ENCODE peak calls at places on chromosomes 3 and 15, in seven cellular contexts. M is A673, R is thoracic aorta, Q is progenitor cell of endocrine pancreas, Y is fibroblast of lung, I is neural crest cell, L is ovary. X is an unnamed sample.

GRCh38 chr3:119469378-119470189 is 821 bp downstream of the POGLUT1 start:
- DNase-seq in L (no peak), R (no peak), I (no peak), M (peak), Q (no peak), Y (peak), X (no peak)

GRCh38 chr15:88066758-88067157 is 189.8 kb downstream of the NTRK3 start:
- DNase-seq in Q (no peak), M (no peak), Y (no peak), I (no peak), R (no peak), L (no peak), X (no peak)

GRCh38 chr3:148227534-148227933 is 470.2 kb upstream of the AGTR1 start:
- DNase-seq in L (no peak), Q (no peak), I (no peak), Y (peak), R (no peak), M (no peak), X (no peak)

GRCh38 chr3:196208942-196209695 is 2.1 kb downstream of the ZDHHC19 start:
- DNase-seq in M (no peak), I (no peak), Y (no peak), L (peak), Q (no peak), R (no peak), X (no peak)

GRCh38 chr3:109702252-109702651 is 364.9 kb upstream of the DPPA4 start:
- DNase-seq in M (no peak), I (no peak), R (no peak), L (no peak), Y (peak), Q (no peak), X (no peak)

GRCh38 chr3:182740710-182741109 is 52.6 kb upstream of the ATP11B start:
- DNase-seq in Q (no peak), I (no peak), M (no peak), Y (no peak), R (no peak), L (no peak), X (no peak)

GRCh38 chr15:40379853-40380252 is 2.7 kb upstream of the KNSTRN start:
- DNase-seq in Y (peak), I (no peak), Q (no peak), L (no peak), M (no peak), R (peak), X (no peak)

GRCh38 chr3:41274944-41275668 is 75.8 kb downstream of the CTNNB1 start:
- DNase-seq in M (no peak), I (no peak), Q (no peak), L (no peak), Y (peak), R (no peak), X (no peak)

GRCh38 chr15:77632760-77633133 is at the start of gene LINGO1:
- DNase-seq in Y (no peak), R (no peak), L (peak), I (peak), Q (peak), M (peak), X (no peak)

GRCh38 chr3:185940951-185941350 is 3.1 kb upstream of the TRA2B start:
- DNase-seq in L (no peak), I (no peak), M (no peak), Q (no peak), R (no peak), Y (no peak), X (no peak)

GRCh38 chr15:60373327-60373726 is 24.5 kb downstream of the ANXA2 start:
- DNase-seq in L (no peak), R (no peak), Y (no peak), M (no peak), I (no peak), Q (no peak), X (no peak)

GRCh38 chr3:136008732-136009456 is 43.4 kb downstream of the PPP2R3A start:
- DNase-seq in M (no peak), Q (no peak), I (no peak), Y (peak), L (no peak), R (no peak), X (peak)

GRCh38 chr15:30872341-30872748 is 31.4 kb upstream of the FAN1 start:
- DNase-seq in M (peak), I (no peak), L (no peak), Y (peak), R (no peak), Q (no peak), X (no peak)

GRCh38 chr3:35307296-35307695 is 332.0 kb upstream of the ARPP21 start:
- DNase-seq in Q (no peak), M (no peak), I (no peak), L (no peak), Y (no peak), R (no peak), X (no peak)

GRCh38 chr3:72102057-72102711 is 317.2 kb upstream of the PROK2 start:
- DNase-seq in L (no peak), R (no peak), M (no peak), Y (no peak), Q (no peak), I (no peak), X (no peak)

GRCh38 chr3:123741058-123741511 is 143.0 kb downstream of the MYLK start:
- DNase-seq in I (no peak), M (no peak), R (no peak), Q (no peak), L (no peak), Y (no peak), X (no peak)

GRCh38 chr3:32009957-32010356 is 28.4 kb downstream of the ZNF860 start:
- DNase-seq in M (no peak), Y (no peak), Q (no peak), L (no peak), R (no peak), I (no peak), X (no peak)

GRCh38 chr3:20074226-20075063 is 34.2 kb downstream of the KAT2B start:
- DNase-seq in L (no peak), Q (no peak), I (no peak), R (no peak), Y (peak), M (no peak), X (no peak)

GRCh38 chr15:59918994-59919951 is 84.8 kb upstream of the FOXB1 start:
- DNase-seq in M (no peak), I (no peak), Y (no peak), Q (no peak), L (no peak), R (no peak), X (no peak)

GRCh38 chr3:32780735-32781210 is 37.0 kb upstream of the TRIM71 start:
- DNase-seq in L (no peak), I (peak), Y (peak), M (peak), Q (peak), R (no peak), X (peak)

GRCh38 chr3:150871192-150871591 is 34.0 kb downstream of the MINDY4B start:
- DNase-seq in L (no peak), R (no peak), Q (no peak), M (no peak), Y (no peak), I (no peak), X (no peak)

GRCh38 chr3:51734572-51734907 is 27.7 kb downstream of the GRM2 start:
- DNase-seq in I (no peak), L (no peak), M (no peak), R (no peak), Q (no peak), Y (no peak), X (no peak)

GRCh38 chr15:36936652-36937051 is 163.7 kb downstream of the MEIS2 start:
- DNase-seq in R (no peak), I (no peak), M (no peak), Y (peak), Q (no peak), L (no peak), X (no peak)

DNA sequence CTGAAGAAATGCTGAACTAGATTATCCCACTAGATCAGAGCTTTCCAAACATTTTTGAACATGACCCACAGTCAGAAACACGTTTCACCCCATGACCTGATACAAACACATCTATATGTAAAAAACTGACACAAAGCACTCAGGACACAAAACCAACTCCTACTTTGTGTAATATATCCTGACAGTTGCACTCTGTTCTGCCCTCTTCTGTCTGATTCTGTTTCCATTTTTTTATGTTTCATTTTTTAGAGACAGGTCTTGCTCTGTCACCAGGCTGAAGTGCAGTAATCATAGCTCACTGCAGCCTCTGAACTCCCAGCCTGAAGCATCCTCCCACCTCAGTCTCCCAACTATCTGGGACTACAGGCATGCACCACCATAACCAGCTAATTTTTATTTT is 15.8 kb upstream of the RFTN1 start:
- DNase-seq in I (no peak), Y (peak), L (no peak), R (no peak), M (no peak), Q (no peak), X (no peak)
- TF ChIP-seq CTCF in I (no peak), Y (no peak), L (no peak), R (no peak), M (no peak), Q (no peak), X (no peak)

GRCh38 chr3:16522820-16523219 is 9.3 kb upstream of the RFTN1 start:
- DNase-seq in M (no peak), Q (no peak), L (no peak), Y (no peak), R (no peak), I (no peak), X (no peak)

GRCh38 chr3:16524196-16524595 is 10.7 kb upstream of the RFTN1 start:
- DNase-seq in R (no peak), M (no peak), L (no peak), Y (no peak), Q (no peak), I (no peak), X (no peak)

GRCh38 chr3:16523778-16524177 is 10.3 kb upstream of the RFTN1 start:
- DNase-seq in R (no peak), I (no peak), M (no peak), Q (no peak), Y (no peak), L (no peak), X (no peak)

GRCh38 chr3:16528581-16528993 is 15.1 kb upstream of the RFTN1 start:
- DNase-seq in Q (no peak), L (no peak), R (no peak), I (no peak), M (no peak), Y (no peak), X (no peak)

GRCh38 chr3:16528111-16528510 is 14.6 kb upstream of the RFTN1 start:
- DNase-seq in Q (no peak), L (no peak), M (no peak), R (no peak), I (no peak), Y (no peak), X (no peak)
- TF ChIP-seq CTCF in Q (no peak), L (no peak), M (no peak), R (no peak), I (no peak), Y (no peak), X (no peak)

GRCh38 chr3:5692446-5692845 is 504.9 kb downstream of the EDEM1 start:
- DNase-seq in Q (no peak), L (no peak), I (no peak), M (no peak), Y (no peak), R (no peak), X (no peak)
- TF ChIP-seq CTCF in Q (no peak), L (no peak), I (no peak), M (no peak), Y (no peak), R (no peak), X (no peak)

GRCh38 chr15:82832601-82833209 is 23.3 kb downstream of the WHAMM start:
- DNase-seq in L (no peak), M (peak), Q (no peak), Y (peak), I (no peak), R (no peak), X (no peak)
- TF ChIP-seq CTCF in L (no peak), M (no peak), Q (no peak), Y (no peak), I (peak), R (no peak), X (no peak)

GRCh38 chr3:79846148-79846933 is 78.5 kb upstream of the ROBO1 start:
- DNase-seq in L (no peak), M (peak), Y (no peak), I (peak), R (no peak), Q (no peak), X (peak)
- TF ChIP-seq CTCF in L (no peak), M (peak), Y (peak), I (peak), R (no peak), Q (peak), X (peak)

GRCh38 chr15:80635953-80636352 is 59.2 kb upstream of the ABHD17C start:
- DNase-seq in Q (no peak), R (no peak), M (no peak), L (no peak), Y (peak), I (no peak), X (no peak)

GRCh38 chr15:80637747-80638146 is 57.4 kb upstream of the ABHD17C start:
- DNase-seq in R (no peak), Q (no peak), M (no peak), L (no peak), I (no peak), Y (no peak), X (no peak)

GRCh38 chr15:80639168-80639555 is 55.9 kb upstream of the ABHD17C start:
- DNase-seq in L (no peak), Y (no peak), M (no peak), I (no peak), Q (no peak), R (no peak), X (no peak)

GRCh38 chr15:80638553-80639167 is 56.5 kb upstream of the ABHD17C start:
- DNase-seq in Y (no peak), Q (no peak), I (no peak), R (no peak), M (no peak), L (no peak), X (no peak)

DNA sequence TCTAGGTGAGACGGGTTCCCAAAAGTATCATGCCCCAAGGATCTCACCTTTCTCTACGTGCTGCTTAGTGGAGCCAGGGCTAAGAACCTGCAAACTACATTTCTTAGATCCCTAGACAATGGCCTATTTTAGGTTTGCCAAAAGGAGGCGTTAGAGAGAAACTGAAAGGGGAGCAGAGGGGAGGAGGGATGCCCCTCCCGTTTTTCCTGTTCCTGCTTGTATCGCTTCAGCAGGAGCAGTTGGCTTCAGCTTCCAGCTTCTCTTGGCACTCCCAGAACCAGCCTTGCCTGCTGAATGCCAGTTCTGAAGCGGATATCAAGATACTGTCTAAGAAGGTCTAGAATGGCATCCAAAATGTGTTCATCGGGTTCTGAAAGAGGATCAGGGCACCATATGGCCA is 58.4 kb upstream of the ABHD17C start:
- DNase-seq in Y (no peak), L (no peak), R (no peak), M (no peak), I (no peak), Q (no peak), X (no peak)
- TF ChIP-seq CTCF in Y (no peak), L (no peak), R (no peak), M (no peak), I (no peak), Q (no peak), X (no peak)

DNA sequence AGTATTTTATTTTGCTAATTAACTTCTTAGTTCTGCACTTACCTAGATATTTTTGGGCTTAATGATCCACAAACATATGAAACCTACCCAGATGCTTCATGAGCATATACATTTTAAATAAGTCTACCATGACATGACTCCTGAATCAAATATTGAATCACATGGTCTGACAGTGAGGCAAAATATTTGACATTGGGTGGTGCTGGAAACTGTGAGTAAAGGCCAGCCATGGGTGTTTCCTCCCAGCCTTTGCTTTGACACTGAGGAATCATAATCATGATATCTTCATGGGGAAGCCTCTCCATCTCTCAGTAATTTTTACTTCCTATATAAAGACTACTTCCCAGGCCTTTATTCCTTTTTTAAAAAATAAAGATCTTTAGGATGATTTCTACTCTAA is 22.8 kb upstream of the SSR3 start:
- DNase-seq in Q (no peak), I (no peak), Y (no peak), R (no peak), L (no peak), M (no peak), X (no peak)
- TF ChIP-seq CTCF in Q (no peak), I (no peak), Y (no peak), R (no peak), L (no peak), M (no peak), X (no peak)

GRCh38 chr15:42800731-42801474 is 64.0 kb upstream of the CDAN1 start:
- DNase-seq in M (no peak), L (no peak), Q (no peak), Y (no peak), I (peak), R (no peak), X (peak)
- TF ChIP-seq CTCF in M (peak), L (no peak), Q (peak), Y (no peak), I (no peak), R (no peak), X (peak)

GRCh38 chr3:134059680-134060560 is 30.2 kb upstream of the SLCO2A1 start:
- DNase-seq in Q (no peak), I (no peak), Y (peak), M (no peak), R (no peak), L (no peak), X (no peak)
- TF ChIP-seq CTCF in Q (no peak), I (no peak), Y (peak), M (no peak), R (no peak), L (no peak), X (no peak)

X was measured in WERI-Rb-1.